ENCODE peak calls at places on chromosome 3, in ten cellular contexts. S is BE2C, Q is cardiac muscle cell, U is body of pancreas, Z is astrocyte of the cerebellum, L is mammary epithelial cell, H is transverse colon, W is ovary, N is pancreas, M is IMR-90. R is an unnamed sample.

GRCh38 chr3:148079370-148079769 is 618.3 kb upstream of the AGTR1 start:
- DNase-seq in S (peak; percentile 59), M (no peak), U (no peak), Q (no peak), W (no peak), Z (no peak), H (peak; percentile 8), L (no peak), N (no peak), R (no peak)

GRCh38 chr3:78645628-78646310 is 1122.0 kb downstream of the ROBO1 start:
- DNase-seq in H (no peak), N (no peak), Q (peak; percentile 73), M (peak; percentile 81), W (no peak), S (no peak), U (no peak), L (peak; percentile 61), Z (peak; percentile 79), R (peak; percentile 69)

GRCh38 chr3:30628931-30629590 is 22.7 kb downstream of the TGFBR2 start:
- DNase-seq in W (no peak), H (no peak), N (no peak), Q (peak; percentile 16), U (no peak), Z (no peak), M (no peak), L (no peak), S (no peak), R (no peak)

GRCh38 chr3:182412066-182412465 is 381.2 kb upstream of the ATP11B start:
- DNase-seq in Z (no peak), H (no peak), S (no peak), L (peak; percentile 89), U (no peak), Q (no peak), M (no peak), W (no peak), N (no peak), R (no peak)

GRCh38 chr3:124570232-124570631 is 160.0 kb upstream of the UMPS start:
- DNase-seq in W (no peak), S (no peak), N (no peak), Q (no peak), U (no peak), L (no peak), Z (no peak), M (no peak), H (no peak), R (no peak)

GRCh38 chr3:12420393-12420792 is 63.9 kb upstream of the TSEN2 start:
- DNase-seq in N (no peak), W (no peak), H (no peak), U (no peak), S (no peak), M (no peak), Z (no peak), L (no peak), Q (no peak), R (no peak)

GRCh38 chr3:127959873-127960272 is 44.8 kb downstream of the KBTBD12 start:
- DNase-seq in N (no peak), H (peak; percentile 11), U (peak; percentile 37), S (peak; percentile 39), L (no peak), M (peak; percentile 4), Q (peak; percentile 74), W (no peak), Z (no peak), R (no peak)

GRCh38 chr3:18556001-18556408 is 130.9 kb upstream of the SATB1 start:
- DNase-seq in M (no peak), L (peak; percentile 4), W (no peak), Q (no peak), U (no peak), N (no peak), H (no peak), Z (no peak), S (no peak), R (no peak)

GRCh38 chr3:142104763-142105162 is 44.6 kb downstream of the TFDP2 start:
- DNase-seq in L (no peak), W (no peak), N (no peak), Z (no peak), U (no peak), Q (no peak), H (no peak), S (no peak), M (no peak), R (no peak)

GRCh38 chr3:61612211-61612995 is 51.0 kb downstream of the PTPRG start:
- DNase-seq in W (no peak), L (no peak), U (no peak), Q (no peak), S (no peak), M (peak; percentile 43), N (no peak), H (no peak), Z (no peak), R (no peak)

GRCh38 chr3:33491697-33492096 is 51.5 kb upstream of the UBP1 start:
- DNase-seq in W (no peak), N (no peak), M (no peak), L (no peak), Z (no peak), U (no peak), H (no peak), S (no peak), Q (no peak), R (no peak)

GRCh38 chr3:172202797-172203196 is 163.4 kb downstream of the FNDC3B start:
- DNase-seq in Z (no peak), L (no peak), Q (no peak), N (no peak), S (no peak), M (no peak), H (no peak), U (no peak), W (no peak), R (no peak)
- H3K4me3 ChIP-seq in Z (no peak overlapping the region), L (no peak overlapping the region), Q (no peak overlapping the region), N (no peak overlapping the region), S (no peak overlapping the region), M (no peak overlapping the region), H (no peak overlapping the region), U (no peak overlapping the region), W (no peak overlapping the region), R (no peak overlapping the region)

GRCh38 chr3:36957862-36958686 is 13.2 kb upstream of the TRANK1 start:
- DNase-seq in H (peak; percentile 20), S (no peak), W (no peak), Z (no peak), Q (no peak), U (no peak), L (peak; percentile 95), M (peak; percentile 93), N (no peak), R (peak; percentile 30)
- H3K4me3 ChIP-seq in H (no peak overlapping the region), S (peak overlapping the region; percentile 43), W (peak overlapping the region; percentile 12), Z (no peak overlapping the region), Q (no peak overlapping the region), U (no peak overlapping the region), L (peak overlapping the region; percentile 32), M (no peak overlapping the region), N (no peak overlapping the region), R (no peak overlapping the region)

GRCh38 chr3:101009386-101009785 is 16.2 kb upstream of the ABI3BP start:
- DNase-seq in N (no peak), U (no peak), Z (no peak), S (no peak), H (no peak), L (peak; percentile 54), M (peak; percentile 51), W (no peak), Q (no peak), R (no peak)

GRCh38 chr3:101010316-101010715 is 17.1 kb upstream of the ABI3BP start:
- DNase-seq in L (peak; percentile 30), M (peak; percentile 60), S (no peak), H (no peak), Z (no peak), N (no peak), U (no peak), Q (no peak), W (no peak), R (no peak)

GRCh38 chr3:101017048-101017447 is 23.8 kb upstream of the ABI3BP start:
- DNase-seq in H (no peak), U (no peak), W (no peak), N (no peak), S (no peak), Z (no peak), L (peak; percentile 31), M (peak; percentile 37), Q (no peak), R (no peak)

DNA sequence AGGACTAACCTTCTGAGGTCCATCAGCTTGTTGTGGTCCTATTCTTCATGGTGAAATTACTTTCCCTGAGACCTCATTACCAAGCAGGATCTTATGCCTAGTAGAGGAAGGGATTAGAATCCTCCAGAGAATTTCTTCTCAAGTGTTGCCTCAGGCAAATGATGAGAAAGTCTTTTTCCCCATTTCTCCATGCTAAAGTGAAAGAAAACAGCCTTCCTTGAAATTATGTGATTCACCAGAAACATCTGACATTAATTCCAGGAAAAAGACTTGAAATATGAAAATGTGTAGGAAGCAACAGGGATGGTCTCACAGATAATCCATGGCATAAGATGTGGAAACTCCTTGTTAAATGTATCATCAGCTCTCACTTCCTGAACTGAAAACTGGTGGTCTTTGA is 17.9 kb upstream of the ABI3BP start:
- DNase-seq in Q (no peak), L (no peak), S (no peak), N (no peak), U (no peak), Z (no peak), W (no peak), H (no peak), M (peak; percentile 13), R (no peak)
- H3K4me3 ChIP-seq in Q (no peak overlapping the region), L (no peak overlapping the region), S (no peak overlapping the region), N (no peak overlapping the region), U (no peak overlapping the region), Z (no peak overlapping the region), W (no peak overlapping the region), H (no peak overlapping the region), M (no peak overlapping the region), R (no peak overlapping the region)

GRCh38 chr3:179453967-179454366 is 2.7 kb upstream of the GNB4 start:
- DNase-seq in N (no peak), Z (no peak), M (no peak), H (no peak), S (no peak), Q (no peak), U (no peak), W (no peak), L (no peak), R (no peak)

GRCh38 chr3:179451335-179452165 is at the start of gene GNB4:
- DNase-seq in U (peak; percentile 47), S (peak; percentile 90), L (peak; percentile 78), M (peak; percentile 82), Z (peak; percentile 60), Q (peak; percentile 91), N (peak; percentile 82), H (peak; percentile 62), W (peak; percentile 73), R (no peak)

GRCh38 chr3:179450901-179451334 is 352 bp downstream of the GNB4 start:
- DNase-seq in U (peak; percentile 14), W (peak; percentile 44), L (peak; percentile 42), Q (peak; percentile 48), M (peak; percentile 23), H (peak; percentile 9), N (no peak), S (peak; percentile 24), Z (no peak), R (no peak)

GRCh38 chr3:179452872-179453271 is 1.6 kb upstream of the GNB4 start:
- DNase-seq in N (no peak), Z (no peak), W (no peak), S (no peak), Q (no peak), M (no peak), U (no peak), L (no peak), H (no peak), R (no peak)

DNA sequence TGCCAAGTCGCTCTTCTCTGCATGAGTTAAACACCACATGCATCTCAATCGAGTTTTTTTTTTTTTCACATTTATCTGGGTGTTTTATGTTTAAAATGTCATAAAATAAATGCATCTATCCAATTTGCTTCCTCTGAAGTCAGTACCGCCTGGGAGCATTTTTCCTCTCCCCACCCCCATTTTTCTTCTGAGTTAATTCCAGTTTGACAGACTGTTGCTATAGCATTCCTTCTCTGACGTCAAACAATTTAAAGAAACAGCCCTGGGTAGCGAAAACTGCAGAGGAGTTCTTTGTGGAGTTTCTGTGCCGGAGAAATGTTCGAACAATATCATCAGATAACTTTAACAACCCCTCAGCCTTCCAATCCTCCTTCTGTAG is 885 bp upstream of the GNB4 start:
- DNase-seq in H (no peak), M (peak; percentile 83), L (no peak), S (no peak), W (no peak), N (no peak), Q (peak; percentile 45), U (no peak), Z (peak; percentile 43), R (no peak)
- H3K4me3 ChIP-seq in H (peak overlapping the region; percentile 77), M (peak overlapping the region; percentile 81), L (no peak overlapping the region), S (peak overlapping the region; percentile 64), W (peak overlapping the region; percentile 58), N (no peak overlapping the region), Q (peak overlapping the region; percentile 77), U (no peak overlapping the region), Z (peak overlapping the region; percentile 89), R (no peak overlapping the region)